ENCODE peak calls at places on chromosomes 13 and 19, in ten cellular contexts. K is CD8-positive, alpha-beta T cell; Z is ascending aorta; W is nephron progenitor cell; U is left colon; I is vagina; A is SW 1271; Y is nucleus accumbens; G is immature natural killer cell; O is colonic mucosa. P is an unnamed sample.

GRCh38 chr13:98999635-98999952 is 21.7 kb upstream of the DOCK9 start:
- DNase-seq in K (no peak), Z (no peak), W (no peak), U (no peak), I (no peak), A (no peak), Y (no peak), G (no peak), O (no peak), P (no peak)

GRCh38 chr13:110027470-110028240 is 241.3 kb upstream of the IRS2 start:
- DNase-seq in K (no peak), Z (no peak), W (no peak), U (no peak), I (no peak), A (no peak), Y (no peak), G (no peak), O (no peak), P (no peak)

GRCh38 chr19:38290631-38291147 is 13.4 kb upstream of the C19orf33 start:
- DNase-seq in K (no peak), Z (no peak), W (no peak), U (no peak), I (no peak), A (no peak), Y (no peak), G (no peak), O (no peak), P (no peak)

GRCh38 chr19:5045956-5046338 is 77.0 kb downstream of the KDM4B start:
- DNase-seq in K (no peak), Z (no peak), W (no peak), U (no peak), I (no peak), A (no peak), Y (no peak), G (no peak), O (peak), P (no peak)

GRCh38 chr13:23086951-23087350 is 93.8 kb upstream of the SGCG start:
- DNase-seq in K (no peak), Z (no peak), W (no peak), U (no peak), I (no peak), A (no peak), Y (no peak), G (no peak), O (no peak), P (no peak)

GRCh38 chr19:7454998-7455397 is 33.8 kb downstream of the PEX11G start:
- DNase-seq in K (no peak), Z (no peak), W (no peak), U (no peak), I (no peak), A (no peak), Y (no peak), G (no peak), O (no peak), P (no peak)

GRCh38 chr13:28685114-28685513 is 26.2 kb downstream of the POMP start:
- DNase-seq in K (no peak), Z (no peak), W (no peak), U (no peak), I (no peak), A (no peak), Y (no peak), G (no peak), O (no peak), P (no peak)

GRCh38 chr13:111399334-111399733 is 78.9 kb downstream of the TEX29 start:
- DNase-seq in K (no peak), Z (no peak), W (no peak), U (no peak), I (peak), A (no peak), Y (no peak), G (no peak), O (no peak), P (no peak)

GRCh38 chr13:90201676-90202425 is 1145.6 kb upstream of the MIR17HG start:
- DNase-seq in K (no peak), Z (no peak), W (no peak), U (no peak), I (no peak), A (no peak), Y (no peak), G (no peak), O (no peak), P (no peak)

GRCh38 chr19:47036233-47036651 is 12.2 kb downstream of the TMEM160 start:
- DNase-seq in K (no peak), Z (no peak), W (no peak), U (peak), I (no peak), A (no peak), Y (no peak), G (no peak), O (peak), P (no peak)

GRCh38 chr13:105778196-105778595 is 757.3 kb downstream of the EFNB2 start:
- DNase-seq in K (no peak), Z (no peak), W (no peak), U (no peak), I (no peak), A (no peak), Y (no peak), G (no peak), O (no peak), P (no peak)

GRCh38 chr19:43656436-43656835 is 13.5 kb downstream of the PLAUR start:
- DNase-seq in K (no peak), Z (no peak), W (no peak), U (no peak), I (no peak), A (no peak), Y (no peak), G (no peak), O (no peak), P (no peak)

GRCh38 chr19:10935371-10936059 is 6.9 kb downstream of the TIMM29 start:
- DNase-seq in K (no peak), Z (no peak), W (no peak), U (no peak), I (no peak), A (no peak), Y (no peak), G (no peak), O (no peak), P (no peak)

GRCh38 chr13:26759156-26759906 is 1.3 kb downstream of the GPR12 start:
- DNase-seq in K (no peak), Z (no peak), W (no peak), U (no peak), I (no peak), A (no peak), Y (no peak), G (no peak), O (no peak), P (peak)

GRCh38 chr19:3275583-3276340 is 51.3 kb downstream of the CELF5 start:
- DNase-seq in K (peak), Z (no peak), W (peak), U (peak), I (no peak), A (peak), Y (no peak), G (peak), O (peak), P (peak)

GRCh38 chr13:110551284-110551683 is 10.2 kb downstream of the RAB20 start:
- DNase-seq in K (no peak), Z (no peak), W (no peak), U (no peak), I (no peak), A (no peak), Y (no peak), G (no peak), O (no peak), P (no peak)

GRCh38 chr13:107466326-107466725 is 749.0 kb downstream of the LIG4 start:
- DNase-seq in K (no peak), Z (no peak), W (no peak), U (no peak), I (no peak), A (no peak), Y (no peak), G (no peak), O (no peak), P (no peak)

GRCh38 chr13:24692541-24692940 is 12.3 kb downstream of the ATP12A start:
- DNase-seq in K (no peak), Z (no peak), W (no peak), U (no peak), I (no peak), A (no peak), Y (no peak), G (no peak), O (no peak), P (peak)

GRCh38 chr13:67123165-67123564 is 107.0 kb downstream of the PCDH9 start:
- DNase-seq in K (no peak), Z (no peak), W (no peak), U (peak), I (no peak), A (no peak), Y (no peak), G (no peak), O (no peak), P (no peak)

GRCh38 chr19:43438291-43439162 is 23.8 kb downstream of the TEX101 start:
- DNase-seq in K (no peak), Z (no peak), W (no peak), U (peak), I (no peak), A (no peak), Y (no peak), G (no peak), O (peak), P (no peak)

GRCh38 chr19:29614046-29614445 is 8.0 kb downstream of the POP4 start:
- DNase-seq in K (no peak), Z (no peak), W (no peak), U (no peak), I (no peak), A (no peak), Y (no peak), G (no peak), O (no peak), P (peak)

GRCh38 chr13:29140277-29140676 is 320.1 kb downstream of the MTUS2 start:
- DNase-seq in K (no peak), Z (peak), W (no peak), U (no peak), I (no peak), A (peak), Y (peak), G (no peak), O (no peak), P (no peak)